ENCODE peak calls at places on chromosomes 3 and 15, in nine cellular contexts. Q, O, T, G, N, K, A, D and F are unnamed samples.

GRCh38 chr3:76131396-76132153 is 346.2 kb upstream of the ZNF717 start:
- DNase-seq in G (no peak), T (no peak), A (peak; percentile 1), O (no peak), N (peak; percentile 29), K (no peak), Q (no peak), D (no peak), F (no peak)

GRCh38 chr3:178367817-178368617 is 168.2 kb upstream of the KCNMB2 start:
- DNase-seq in T (peak; percentile 33), O (no peak), Q (no peak), G (no peak), N (no peak), A (no peak), K (no peak), D (no peak), F (no peak)

GRCh38 chr15:65411470-65412071 is 11.2 kb downstream of the IGDCC4 start:
- DNase-seq in T (no peak), G (no peak), K (no peak), N (no peak), O (no peak), D (no peak), Q (no peak), A (peak; percentile 28), F (no peak)

GRCh38 chr15:45064386-45064785 is 41.4 kb downstream of the SORD start:
- DNase-seq in K (peak; percentile 88), Q (no peak), T (no peak), N (peak; percentile 6), G (no peak), A (peak; percentile 24), D (no peak), O (peak; percentile 6), F (no peak)

GRCh38 chr15:41284425-41285177 is 47.8 kb downstream of the OIP5 start:
- DNase-seq in N (peak; percentile 63), D (no peak), K (peak; percentile 15), Q (no peak), T (no peak), O (no peak), A (peak; percentile 23), G (no peak), F (no peak)

GRCh38 chr3:149715247-149715646 is 37.0 kb downstream of the COMMD2 start:
- DNase-seq in N (no peak), A (no peak), T (no peak), K (no peak), Q (no peak), D (no peak), O (no peak), G (peak; percentile 73), F (no peak)

GRCh38 chr3:140954576-140954975 is 12.9 kb downstream of the SLC25A36 start:
- DNase-seq in D (no peak), K (no peak), Q (no peak), T (no peak), A (no peak), N (no peak), G (no peak), O (no peak), F (no peak)

GRCh38 chr3:160106905-160107861 is 118.0 kb upstream of the C3orf80 start:
- DNase-seq in T (no peak), K (peak; percentile 78), D (no peak), A (no peak), Q (no peak), G (no peak), O (no peak), N (no peak), F (no peak)

GRCh38 chr3:76500746-76501275 is 539.1 kb upstream of the ROBO2 start:
- DNase-seq in D (no peak), A (no peak), N (peak; percentile 68), Q (no peak), T (no peak), K (no peak), G (no peak), O (no peak), F (no peak)

GRCh38 chr3:184538600-184539431 is 22.8 kb upstream of the EPHB3 start:
- DNase-seq in Q (peak; percentile 42), O (no peak), G (no peak), T (no peak), N (no peak), D (peak; percentile 44), A (no peak), K (no peak), F (no peak)

GRCh38 chr15:68340711-68341671 is 63.4 kb downstream of the FEM1B start:
- DNase-seq in T (peak; percentile 30), A (no peak), Q (peak; percentile 73), D (no peak), O (no peak), K (no peak), N (peak; percentile 40), G (no peak), F (no peak)

GRCh38 chr3:168272343-168272984 is 176.7 kb upstream of the GOLIM4 start:
- DNase-seq in A (no peak), N (no peak), T (no peak), G (no peak), D (no peak), K (no peak), O (no peak), Q (no peak), F (no peak)

GRCh38 chr15:21267231-21267630 is 173.1 kb downstream of the POTEB3 start:
- DNase-seq in A (no peak), T (no peak), Q (no peak), O (no peak), G (no peak), K (no peak), N (no peak), D (no peak), F (no peak)

GRCh38 chr15:21267686-21268395 is 172.5 kb downstream of the POTEB3 start:
- DNase-seq in A (peak; percentile 5), O (no peak), T (no peak), K (no peak), G (no peak), D (no peak), N (no peak), Q (no peak), F (no peak)

GRCh38 chr15:21269121-21269520 is 171.2 kb downstream of the POTEB3 start:
- DNase-seq in Q (peak; percentile 73), G (peak; percentile 49), K (no peak), D (no peak), T (no peak), O (no peak), N (no peak), A (peak; percentile 0), F (peak; percentile 8)

DNA sequence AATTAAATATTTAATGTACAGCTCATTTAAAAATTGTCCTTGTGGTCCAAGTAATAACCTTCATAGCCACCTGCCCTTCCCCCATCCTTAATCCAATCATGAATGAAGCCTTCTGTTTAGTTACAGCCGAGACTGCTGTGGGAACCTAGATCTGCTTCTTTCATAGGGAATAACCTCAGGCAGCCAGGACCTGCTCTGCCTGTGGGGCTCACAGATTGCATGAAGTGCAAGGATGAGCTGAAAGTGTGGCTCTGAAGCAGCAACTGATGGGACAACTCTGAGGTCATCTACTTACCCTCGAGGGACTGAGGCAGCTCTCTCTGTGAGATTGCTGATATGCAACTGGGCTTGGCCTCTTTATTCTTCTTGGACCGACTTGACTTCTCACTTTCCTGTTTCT is 169.8 kb downstream of the POTEB3 start:
- DNase-seq in O (no peak), N (no peak), G (no peak), T (no peak), D (no peak), K (no peak), Q (no peak), A (peak; percentile 29), F (no peak)
- H3K9me3 ChIP-seq in O (peaks cover 10% of the 10 kb centered on the region), N (no peaks in the 10 kb centered on the region), G (no peaks in the 10 kb centered on the region), T (no peaks in the 10 kb centered on the region), D (peaks cover 66% of the 10 kb centered on the region), K (no peaks in the 10 kb centered on the region), Q (no peaks in the 10 kb centered on the region), A (no peaks in the 10 kb centered on the region), F (no peaks in the 10 kb centered on the region)

GRCh38 chr15:99578809-99579208 is 13.0 kb downstream of the MEF2A start:
- DNase-seq in N (peak; percentile 22), A (no peak), K (no peak), G (no peak), D (no peak), T (no peak), Q (no peak), O (no peak), F (no peak)

GRCh38 chr15:99568548-99569352 is 3.0 kb downstream of the MEF2A start:
- DNase-seq in Q (no peak), O (no peak), G (no peak), T (no peak), K (no peak), N (peak; percentile 50), A (no peak), D (no peak), F (no peak)

GRCh38 chr15:99574502-99574901 is 8.7 kb downstream of the MEF2A start:
- DNase-seq in T (no peak), A (no peak), N (no peak), O (no peak), Q (no peak), G (no peak), D (no peak), K (no peak), F (no peak)

GRCh38 chr15:99571299-99571698 is 5.5 kb downstream of the MEF2A start:
- DNase-seq in N (no peak), K (no peak), G (no peak), A (no peak), T (no peak), D (no peak), Q (no peak), O (no peak), F (no peak)

GRCh38 chr15:99574048-99574447 is 8.3 kb downstream of the MEF2A start:
- DNase-seq in K (no peak), A (no peak), D (no peak), Q (no peak), N (no peak), O (no peak), T (no peak), G (no peak), F (no peak)
- H3K9me3 ChIP-seq in K (no peaks in the 10 kb centered on the region), A (no peaks in the 10 kb centered on the region), D (no peaks in the 10 kb centered on the region), Q (no peaks in the 10 kb centered on the region), N (no peaks in the 10 kb centered on the region), O (no peaks in the 10 kb centered on the region), T (no peaks in the 10 kb centered on the region), G (no peaks in the 10 kb centered on the region), F (no peaks in the 10 kb centered on the region)

GRCh38 chr3:110944782-110945181 is 126.8 kb upstream of the NECTIN3 start:
- DNase-seq in K (no peak), T (no peak), Q (no peak), A (no peak), D (no peak), N (no peak), O (no peak), G (no peak), F (no peak)

GRCh38 chr3:110946810-110947209 is 124.8 kb upstream of the NECTIN3 start:
- DNase-seq in K (no peak), A (no peak), G (no peak), D (no peak), T (no peak), Q (no peak), N (no peak), O (no peak), F (no peak)
- H3K9me3 ChIP-seq in K (peaks cover 32% of the 10 kb centered on the region), A (peaks cover 6% of the 10 kb centered on the region), G (peaks cover 74% of the 10 kb centered on the region), D (peaks cover 8% of the 10 kb centered on the region), T (peaks cover 22% of the 10 kb centered on the region), Q (peaks cover 18% of the 10 kb centered on the region), N (peaks cover 41% of the 10 kb centered on the region), O (peaks cover 24% of the 10 kb centered on the region), F (no peaks in the 10 kb centered on the region)

DNA sequence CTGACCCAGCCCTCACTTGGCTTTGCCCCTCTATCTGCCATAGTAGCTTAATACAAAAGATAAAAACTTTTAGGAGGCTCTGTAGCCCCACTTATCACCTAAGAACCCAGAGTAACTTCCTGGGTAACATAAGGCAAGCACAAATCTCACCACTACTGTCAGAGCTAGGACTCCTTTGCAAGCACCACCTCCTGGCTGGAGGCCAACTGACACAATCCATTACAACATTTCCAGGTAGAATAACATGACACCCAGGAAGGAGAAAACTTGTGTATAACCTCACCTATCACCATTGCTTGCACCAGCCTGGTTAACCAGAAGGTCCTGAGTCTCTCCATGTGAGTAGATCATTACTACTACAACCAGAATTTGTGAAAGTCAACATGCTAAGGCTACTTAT is 230.0 kb downstream of the TUSC7 start:
- DNase-seq in G (no peak), D (no peak), A (no peak), K (no peak), T (no peak), N (no peak), O (no peak), Q (no peak), F (no peak)
- H3K9me3 ChIP-seq in G (peaks cover 7% of the 10 kb centered on the region), D (no peaks in the 10 kb centered on the region), A (peaks cover 3% of the 10 kb centered on the region), K (no peaks in the 10 kb centered on the region), T (no peaks in the 10 kb centered on the region), N (peaks cover 20% of the 10 kb centered on the region), O (no peaks in the 10 kb centered on the region), Q (peaks cover 3% of the 10 kb centered on the region), F (no peaks in the 10 kb centered on the region)